ENCODE peak calls at places on chromosomes 7 and 10, in seven cellular contexts. D is HAP-1, Q is HepG2, R is ovary, Y is NB4, A is neural progenitor cell, J is coronary artery. U is an unnamed sample.

GRCh38 chr10:51162002-51162401 is 87.7 kb downstream of the PRKG1 start:
- DNase-seq in D (no peak), Q (no peak), R (peak; percentile 23), Y (no peak), A (peak; percentile 54), J (no peak), U (no peak)

GRCh38 chr7:38040831-38041230 is 120.4 kb downstream of the EPDR1 start:
- DNase-seq in D (no peak), Q (no peak), R (no peak), Y (no peak), A (no peak), J (no peak), U (no peak)

GRCh38 chr7:55016061-55016745 is 2.6 kb upstream of the EGFR start:
- DNase-seq in D (no peak), Q (no peak), R (no peak), Y (no peak), A (no peak), J (no peak), U (no peak)

GRCh38 chr10:101071266-101071884 is 9.6 kb downstream of the KAZALD1 start:
- DNase-seq in D (no peak), Q (no peak), R (no peak), Y (peak; percentile 100), A (no peak), J (no peak), U (no peak)

GRCh38 chr10:18594574-18595156 is 56.7 kb downstream of the NSUN6 start:
- DNase-seq in D (peak; percentile 27), Q (peak; percentile 11), R (no peak), Y (peak; percentile 12), A (peak; percentile 36), J (no peak), U (no peak)

GRCh38 chr7:75584385-75584784 is 92.3 kb downstream of the SPDYE5 start:
- DNase-seq in D (no peak), Q (no peak), R (no peak), Y (no peak), A (no peak), J (no peak), U (no peak)

GRCh38 chr10:121168513-121169216 is 317.5 kb downstream of the WDR11 start:
- DNase-seq in D (no peak), Q (no peak), R (no peak), Y (peak; percentile 4), A (peak; percentile 38), J (no peak), U (no peak)

GRCh38 chr10:100677290-100677945 is 68.0 kb upstream of the PAX2 start:
- DNase-seq in D (no peak), Q (no peak), R (no peak), Y (no peak), A (no peak), J (no peak), U (no peak)

GRCh38 chr7:152097330-152097729 is 71.9 kb downstream of the GALNT11 start:
- DNase-seq in D (no peak), Q (no peak), R (no peak), Y (no peak), A (no peak), J (no peak), U (no peak)

GRCh38 chr7:149430197-149430596 is 30.7 kb downstream of the ZNF777 start:
- DNase-seq in D (no peak), Q (no peak), R (no peak), Y (peak; percentile 37), A (no peak), J (no peak), U (no peak)

GRCh38 chr7:24877790-24878311 is 102.1 kb downstream of the OSBPL3 start:
- DNase-seq in D (peak; percentile 50), Q (no peak), R (no peak), Y (no peak), A (no peak), J (no peak), U (peak; percentile 30)

GRCh38 chr10:120131183-120131582 is 238.7 kb downstream of the SEC23IP start:
- DNase-seq in D (peak; percentile 10), Q (no peak), R (no peak), Y (peak; percentile 46), A (peak; percentile 85), J (no peak), U (no peak)

GRCh38 chr7:93538061-93538460 is 36.5 kb downstream of the CALCR start:
- DNase-seq in D (no peak), Q (no peak), R (no peak), Y (no peak), A (no peak), J (no peak), U (no peak)
- H3K4me3 ChIP-seq in D (no peak overlapping the region), Q (no peak overlapping the region), R (no peak overlapping the region), Y (no peak overlapping the region), A (no peak overlapping the region), J (no peak overlapping the region), U (no peak overlapping the region)

DNA sequence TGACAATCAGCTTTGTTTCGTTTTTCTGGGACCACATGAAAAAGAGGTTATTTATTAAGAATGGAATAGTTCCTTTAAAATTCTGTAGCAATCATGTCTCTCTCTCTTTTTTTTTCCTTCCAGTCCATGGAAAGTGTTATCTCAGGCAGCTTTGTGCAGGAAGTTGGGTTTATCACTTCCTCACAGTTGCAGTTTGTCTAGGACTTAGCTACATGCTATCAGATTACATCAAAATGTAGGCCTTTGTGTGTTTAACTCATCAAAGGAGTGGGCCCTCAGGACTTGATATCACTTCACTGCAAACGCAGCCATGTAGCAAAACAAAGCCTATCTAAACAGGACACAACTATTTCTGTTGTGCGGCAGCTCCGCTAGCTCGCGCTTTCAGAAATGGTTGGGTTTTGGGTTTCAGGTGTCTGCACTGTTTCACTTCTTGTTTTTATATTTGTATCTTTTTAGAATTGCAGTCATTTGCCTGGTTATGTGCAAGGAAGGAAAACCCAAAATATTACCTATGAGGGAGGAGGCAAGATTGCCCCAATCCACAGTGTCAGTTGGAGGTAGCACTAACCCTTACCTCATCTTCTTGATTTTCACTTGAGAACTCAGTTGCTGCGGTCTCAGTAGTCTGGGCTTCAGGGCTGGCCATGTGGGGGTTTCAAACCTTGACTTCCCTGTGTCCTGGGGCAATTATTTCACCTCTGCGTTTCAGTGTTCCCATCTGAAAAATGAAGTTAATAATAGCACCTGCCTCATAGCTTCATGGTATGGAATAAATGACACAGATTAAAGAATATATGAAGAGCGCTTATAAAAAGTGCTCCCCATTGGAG is 66.7 kb downstream of the HHEX start:
- DNase-seq in D (no peak), Q (peak; percentile 92), R (no peak), Y (peak; percentile 72), A (no peak), J (no peak), U (no peak)
- H3K4me3 ChIP-seq in D (no peak overlapping the region), Q (peak overlapping the region; percentile 60), R (no peak overlapping the region), Y (peak overlapping the region; percentile 23), A (no peak overlapping the region), J (no peak overlapping the region), U (no peak overlapping the region)

GRCh38 chr10:13003004-13003403 is 1.5 kb upstream of the CCDC3 start:
- DNase-seq in D (no peak), Q (no peak), R (no peak), Y (no peak), A (no peak), J (no peak), U (no peak)

GRCh38 chr10:13001887-13002212 is 337 bp upstream of the CCDC3 start:
- DNase-seq in D (no peak), Q (no peak), R (no peak), Y (no peak), A (no peak), J (no peak), U (no peak)

GRCh38 chr10:13003781-13004180 is 2.3 kb upstream of the CCDC3 start:
- DNase-seq in D (no peak), Q (no peak), R (no peak), Y (peak; percentile 41), A (no peak), J (no peak), U (no peak)

GRCh38 chr10:13001041-13001886 is at the start of gene CCDC3:
- DNase-seq in D (peak; percentile 54), Q (no peak), R (peak; percentile 35), Y (peak; percentile 63), A (peak; percentile 61), J (peak; percentile 75), U (no peak)

GRCh38 chr10:13000431-13000830 is 1.1 kb downstream of the CCDC3 start:
- DNase-seq in D (no peak), Q (no peak), R (no peak), Y (no peak), A (no peak), J (no peak), U (no peak)
- H3K4me3 ChIP-seq in D (peak overlapping the region; percentile 40), Q (no peak overlapping the region), R (peak overlapping the region; percentile 4), Y (peak overlapping the region; percentile 21), A (no peak overlapping the region), J (peak overlapping the region; percentile 82), U (no peak overlapping the region)

GRCh38 chr10:1738950-1739349 is 1.6 kb upstream of the ADARB2 start:
- DNase-seq in D (no peak), Q (no peak), R (no peak), Y (no peak), A (no peak), J (no peak), U (no peak)
- H3K4me3 ChIP-seq in D (no peak overlapping the region), Q (no peak overlapping the region), R (no peak overlapping the region), Y (no peak overlapping the region), A (no peak overlapping the region), J (no peak overlapping the region), U (no peak overlapping the region)

GRCh38 chr7:98251844-98252639 is at the start of gene TECPR1:
- DNase-seq in D (peak; percentile 88), Q (peak; percentile 90), R (peak; percentile 89), Y (peak; percentile 95), A (peak; percentile 96), J (peak; percentile 97), U (peak; percentile 56)

GRCh38 chr7:98252655-98253054 is 623 bp upstream of the TECPR1 start:
- DNase-seq in D (no peak), Q (no peak), R (no peak), Y (no peak), A (no peak), J (no peak), U (no peak)

GRCh38 chr7:98251251-98251843 is 685 bp downstream of the TECPR1 start:
- DNase-seq in D (no peak), Q (peak; percentile 63), R (no peak), Y (peak; percentile 30), A (no peak), J (no peak), U (peak; percentile 10)

GRCh38 chr7:98249106-98249505 is 2.9 kb downstream of the TECPR1 start:
- DNase-seq in D (no peak), Q (no peak), R (no peak), Y (no peak), A (no peak), J (no peak), U (no peak)

DNA sequence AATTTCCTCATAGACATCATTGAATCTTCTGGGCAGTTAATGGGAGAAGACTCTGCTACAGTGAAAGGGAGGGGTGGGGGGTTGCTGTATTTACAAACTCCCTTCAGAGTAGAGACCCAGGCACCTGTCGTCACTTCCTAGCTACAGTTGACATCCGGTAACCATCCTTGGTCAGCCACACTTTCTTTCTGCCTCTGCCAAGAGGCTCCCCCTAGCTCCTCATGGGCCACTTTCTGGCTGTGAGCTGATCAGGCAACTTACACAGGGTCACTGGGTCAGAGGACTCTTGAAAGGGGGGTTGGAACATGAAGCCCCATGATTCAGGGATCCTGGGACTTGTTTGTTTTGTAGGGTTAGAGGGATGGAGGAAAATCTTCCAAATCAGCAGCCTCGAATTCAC is 1.2 kb downstream of the TECPR1 start:
- DNase-seq in D (no peak), Q (no peak), R (no peak), Y (no peak), A (no peak), J (no peak), U (no peak)
- H3K4me3 ChIP-seq in D (no peak overlapping the region), Q (peak overlapping the region; percentile 88), R (no peak overlapping the region), Y (no peak overlapping the region), A (peak overlapping the region; percentile 93), J (peak overlapping the region; percentile 92), U (no peak overlapping the region)

U was measured in skeletal muscle cell.